ENCODE peak calls at places on chromosomes 1 and 21, in seven cellular contexts. One of them, this sample, is unnamed.

GRCh38 chr1:154012129-154012528 is 21.6 kb downstream of the RPS27 start:
- DNase-seq in A549: no peak
- DNase-seq in sigmoid colon: no peak
- DNase-seq in ovary: no peak
- DNase-seq in tibial nerve: no peak
- DNase-seq in SK-N-SH: no peak
- DNase-seq in HepG2: no peak
- DNase-seq in this sample: no peak

GRCh38 chr1:9655127-9655723 is 3.7 kb downstream of the PIK3CD start:
- DNase-seq in SK-N-SH: no peak
- DNase-seq in A549: no peak
- DNase-seq in tibial nerve: no peak
- DNase-seq in sigmoid colon: no peak
- DNase-seq in ovary: no peak
- DNase-seq in HepG2: no peak
- DNase-seq in this sample: no peak

GRCh38 chr1:101592861-101593260 is 356.0 kb downstream of the S1PR1 start:
- DNase-seq in A549: no peak
- DNase-seq in tibial nerve: no peak
- DNase-seq in HepG2: no peak
- DNase-seq in SK-N-SH: no peak
- DNase-seq in sigmoid colon: no peak
- DNase-seq in ovary: no peak
- DNase-seq in this sample: no peak

GRCh38 chr1:160282807-160283206 is 2.1 kb downstream of the PEX19 start:
- DNase-seq in ovary: no peak
- DNase-seq in tibial nerve: no peak
- DNase-seq in A549: no peak
- DNase-seq in SK-N-SH: no peak
- DNase-seq in HepG2: no peak
- DNase-seq in sigmoid colon: no peak
- DNase-seq in this sample: no peak

GRCh38 chr1:170267317-170267716 is 121.6 kb downstream of the NTMT2 start:
- DNase-seq in SK-N-SH: no peak
- DNase-seq in tibial nerve: no peak
- DNase-seq in HepG2: no peak
- DNase-seq in sigmoid colon: no peak
- DNase-seq in ovary: no peak
- DNase-seq in A549: no peak
- DNase-seq in this sample: no peak

GRCh38 chr1:154463512-154463990 is 38.5 kb upstream of the TDRD10 start:
- DNase-seq in ovary: no peak
- DNase-seq in tibial nerve: no peak
- DNase-seq in A549: no peak
- DNase-seq in SK-N-SH: no peak
- DNase-seq in sigmoid colon: peak; percentile 60
- DNase-seq in HepG2: no peak
- DNase-seq in this sample: no peak

GRCh38 chr1:162970021-162970420 is 99.1 kb upstream of the RGS4 start:
- DNase-seq in A549: no peak
- DNase-seq in tibial nerve: no peak
- DNase-seq in sigmoid colon: no peak
- DNase-seq in HepG2: no peak
- DNase-seq in ovary: no peak
- DNase-seq in SK-N-SH: no peak
- DNase-seq in this sample: no peak

GRCh38 chr1:57423135-57424131 is at the start of gene DAB1:
- DNase-seq in ovary: peak; percentile 10
- DNase-seq in SK-N-SH: peak; percentile 83
- DNase-seq in A549: no peak
- DNase-seq in HepG2: no peak
- DNase-seq in tibial nerve: no peak
- DNase-seq in sigmoid colon: no peak
- DNase-seq in this sample: no peak

GRCh38 chr1:190479537-190479936 is 1.9 kb upstream of the BRINP3 start:
- DNase-seq in A549: no peak
- DNase-seq in tibial nerve: no peak
- DNase-seq in SK-N-SH: no peak
- DNase-seq in sigmoid colon: no peak
- DNase-seq in HepG2: no peak
- DNase-seq in ovary: no peak
- DNase-seq in this sample: no peak

GRCh38 chr1:60848583-60849188 is 233.7 kb upstream of the NFIA start:
- DNase-seq in ovary: no peak
- DNase-seq in HepG2: no peak
- DNase-seq in SK-N-SH: no peak
- DNase-seq in A549: peak; percentile 32
- DNase-seq in sigmoid colon: no peak
- DNase-seq in tibial nerve: no peak
- DNase-seq in this sample: no peak

GRCh38 chr1:48903291-48903690 is 126.6 kb upstream of the BEND5 start:
- DNase-seq in sigmoid colon: no peak
- DNase-seq in HepG2: no peak
- DNase-seq in ovary: no peak
- DNase-seq in SK-N-SH: no peak
- DNase-seq in A549: no peak
- DNase-seq in tibial nerve: no peak
- DNase-seq in this sample: no peak

GRCh38 chr1:92408825-92409224 is 77.9 kb downstream of the GFI1 start:
- DNase-seq in A549: no peak
- DNase-seq in sigmoid colon: no peak
- DNase-seq in SK-N-SH: no peak
- DNase-seq in ovary: no peak
- DNase-seq in HepG2: no peak
- DNase-seq in tibial nerve: no peak
- DNase-seq in this sample: no peak

GRCh38 chr1:70315782-70316181 is 38.7 kb downstream of the ANKRD13C start:
- DNase-seq in ovary: no peak
- DNase-seq in sigmoid colon: no peak
- DNase-seq in HepG2: no peak
- DNase-seq in SK-N-SH: no peak
- DNase-seq in tibial nerve: no peak
- DNase-seq in A549: no peak
- DNase-seq in this sample: no peak

GRCh38 chr1:4573521-4573920 is 80.9 kb upstream of the AJAP1 start:
- DNase-seq in tibial nerve: no peak
- DNase-seq in sigmoid colon: no peak
- DNase-seq in HepG2: no peak
- DNase-seq in A549: no peak
- DNase-seq in SK-N-SH: no peak
- DNase-seq in ovary: no peak
- DNase-seq in this sample: no peak

GRCh38 chr1:220809704-220810103 is 23.0 kb downstream of the MTARC1 start:
- DNase-seq in SK-N-SH: no peak
- DNase-seq in A549: no peak
- DNase-seq in tibial nerve: no peak
- DNase-seq in HepG2: no peak
- DNase-seq in ovary: no peak
- DNase-seq in sigmoid colon: no peak
- DNase-seq in this sample: no peak

GRCh38 chr1:74811421-74812179 is 78.6 kb downstream of the TYW3 start:
- DNase-seq in HepG2: no peak
- DNase-seq in ovary: no peak
- DNase-seq in tibial nerve: no peak
- DNase-seq in A549: no peak
- DNase-seq in SK-N-SH: no peak
- DNase-seq in sigmoid colon: no peak
- DNase-seq in this sample: no peak

GRCh38 chr1:86846166-86846647 is 67.7 kb downstream of the SELENOF start:
- DNase-seq in tibial nerve: no peak
- DNase-seq in SK-N-SH: peak; percentile 7
- DNase-seq in sigmoid colon: no peak
- DNase-seq in A549: peak; percentile 5
- DNase-seq in HepG2: no peak
- DNase-seq in ovary: no peak
- DNase-seq in this sample: no peak

GRCh38 chr1:110339427-110340206 is 440 bp downstream of the RBM15 start:
- DNase-seq in HepG2: peak; percentile 53
- DNase-seq in SK-N-SH: peak; percentile 62
- DNase-seq in A549: peak; percentile 30
- DNase-seq in sigmoid colon: no peak
- DNase-seq in ovary: peak; percentile 53
- DNase-seq in tibial nerve: peak; percentile 34
- DNase-seq in this sample: peak; percentile 51

GRCh38 chr1:234681990-234682389 is 72.0 kb upstream of the IRF2BP2 start:
- DNase-seq in HepG2: no peak
- DNase-seq in tibial nerve: no peak
- DNase-seq in sigmoid colon: no peak
- DNase-seq in A549: no peak
- DNase-seq in ovary: no peak
- DNase-seq in SK-N-SH: no peak
- DNase-seq in this sample: no peak

GRCh38 chr1:218473527-218473926 is 128.4 kb downstream of the TGFB2 start:
- DNase-seq in tibial nerve: no peak
- DNase-seq in HepG2: no peak
- DNase-seq in A549: no peak
- DNase-seq in SK-N-SH: no peak
- DNase-seq in sigmoid colon: no peak
- DNase-seq in ovary: no peak
- DNase-seq in this sample: no peak

GRCh38 chr1:197632651-197633050 is 142.6 kb downstream of the DENND1B start:
- DNase-seq in SK-N-SH: no peak
- DNase-seq in ovary: no peak
- DNase-seq in A549: no peak
- DNase-seq in HepG2: no peak
- DNase-seq in sigmoid colon: no peak
- DNase-seq in tibial nerve: no peak
- DNase-seq in this sample: no peak

GRCh38 chr1:35855016-35855700 is 27.9 kb upstream of the AGO1 start:
- DNase-seq in SK-N-SH: peak; percentile 70
- DNase-seq in ovary: no peak
- DNase-seq in A549: no peak
- DNase-seq in tibial nerve: no peak
- DNase-seq in HepG2: no peak
- DNase-seq in sigmoid colon: no peak
- DNase-seq in this sample: no peak
- TF ChIP-seq CTCF in SK-N-SH: no peak
- TF ChIP-seq CTCF in ovary: no peak
- TF ChIP-seq CTCF in A549: peak; percentile 4
- TF ChIP-seq CTCF in tibial nerve: no peak
- TF ChIP-seq CTCF in HepG2: no peak
- TF ChIP-seq CTCF in sigmoid colon: no peak
- TF ChIP-seq CTCF in this sample: no peak

GRCh38 chr1:1978108-1978507 is 25.5 kb downstream of the CFAP74 start:
- DNase-seq in HepG2: no peak
- DNase-seq in tibial nerve: no peak
- DNase-seq in A549: no peak
- DNase-seq in SK-N-SH: no peak
- DNase-seq in ovary: no peak
- DNase-seq in sigmoid colon: no peak
- DNase-seq in this sample: no peak
- H3K4me1 ChIP-seq in HepG2: no peaks in the 10 kb centered on the region
- H3K4me1 ChIP-seq in tibial nerve: no peaks in the 10 kb centered on the region
- H3K4me1 ChIP-seq in A549: no peaks in the 10 kb centered on the region
- H3K4me1 ChIP-seq in SK-N-SH: no peaks in the 10 kb centered on the region
- H3K4me1 ChIP-seq in ovary: no peaks in the 10 kb centered on the region
- H3K4me1 ChIP-seq in sigmoid colon: no peaks in the 10 kb centered on the region
- H3K4me1 ChIP-seq in this sample: no peaks in the 10 kb centered on the region

DNA sequence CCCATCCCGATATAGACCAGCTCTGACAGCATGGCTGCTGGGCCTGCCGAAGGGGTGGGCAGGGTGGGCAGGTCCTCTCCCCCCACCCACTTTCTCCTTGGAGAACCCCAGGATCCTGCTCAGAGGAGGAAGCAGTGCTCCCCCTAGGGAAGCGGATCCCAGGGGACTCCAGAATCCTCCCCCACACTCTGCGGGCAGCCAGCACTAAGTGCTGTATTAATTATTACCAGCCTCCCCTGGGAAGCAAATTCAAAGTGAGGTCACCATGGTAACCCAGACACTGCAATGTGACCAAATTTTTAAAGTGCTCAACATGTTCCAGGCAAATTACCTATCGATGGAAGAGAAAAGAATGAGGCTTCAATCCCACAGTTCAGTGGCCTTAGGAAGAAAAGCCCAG is 21.2 kb upstream of the LDLRAP1 start:
- DNase-seq in sigmoid colon: no peak
- DNase-seq in SK-N-SH: no peak
- DNase-seq in HepG2: no peak
- DNase-seq in A549: no peak
- DNase-seq in ovary: no peak
- DNase-seq in tibial nerve: no peak
- DNase-seq in this sample: no peak
- TF ChIP-seq EP300 in sigmoid colon: no peak
- TF ChIP-seq EP300 in SK-N-SH: no peak
- TF ChIP-seq EP300 in HepG2: no peak
- TF ChIP-seq EP300 in A549: no peak
- TF ChIP-seq EP300 in ovary: no peak
- TF ChIP-seq EP300 in tibial nerve: no peak
- TF ChIP-seq EP300 in this sample: no peak

GRCh38 chr21:34762761-34763160 is 94.0 kb downstream of the CLIC6 start:
- DNase-seq in A549: no peak
- DNase-seq in ovary: no peak
- DNase-seq in SK-N-SH: no peak
- DNase-seq in HepG2: no peak
- DNase-seq in tibial nerve: no peak
- DNase-seq in sigmoid colon: no peak
- DNase-seq in this sample: no peak
- TF ChIP-seq CTCF in A549: no peak
- TF ChIP-seq CTCF in ovary: no peak
- TF ChIP-seq CTCF in SK-N-SH: peak; percentile 9
- TF ChIP-seq CTCF in HepG2: no peak
- TF ChIP-seq CTCF in tibial nerve: no peak
- TF ChIP-seq CTCF in sigmoid colon: no peak
- TF ChIP-seq CTCF in this sample: no peak

This sample was measured in stomach.